ENCODE peak calls at places on chromosomes 3 and 15, in four cellular contexts. N is activated effector memory CD4-positive, alpha-beta T cell treated with anti-CD3 and anti-CD28 coated beads, Interleukin-2, amount 50 U/mL, for 16 hours; I is GM03348; T is activated CD8-positive, alpha-beta memory T cell treated with anti-CD3 and anti-CD28 coated beads for 48 hours. O is an unnamed sample.

GRCh38 chr15:39583586-39584265 is 2.8 kb downstream of the THBS1 start:
- DNase-seq in N (peak), T (no peak), I (no peak), O (no peak)

GRCh38 chr3:107919239-107919638 is 171.6 kb downstream of the CD47 start:
- DNase-seq in N (no peak), I (no peak), T (no peak), O (no peak)

GRCh38 chr15:58546635-58547627 is 115.1 kb downstream of the LIPC start:
- DNase-seq in N (no peak), I (peak), T (no peak), O (peak)

GRCh38 chr15:47820780-47821319 is 103.5 kb downstream of the SEMA6D start:
- DNase-seq in T (no peak), N (no peak), I (peak), O (peak)

GRCh38 chr3:118126751-118127150 is 907.9 kb downstream of the IGSF11 start:
- DNase-seq in T (no peak), N (no peak), I (no peak), O (no peak)

GRCh38 chr3:123780656-123781055 is 103.5 kb downstream of the MYLK start:
- DNase-seq in T (no peak), N (no peak), I (no peak), O (no peak)

GRCh38 chr15:48939686-48940085 is 24.0 kb downstream of the SHC4 start:
- DNase-seq in T (no peak), N (no peak), I (peak), O (peak)

GRCh38 chr3:183449391-183449790 is 21.0 kb upstream of the MCF2L2 start:
- DNase-seq in T (no peak), I (no peak), N (no peak), O (no peak)

GRCh38 chr15:70235347-70235746 is 137.6 kb upstream of the TLE3 start:
- DNase-seq in I (no peak), T (no peak), N (no peak), O (no peak)

GRCh38 chr3:129462365-129462968 is 22.4 kb downstream of the IFT122 start:
- DNase-seq in I (no peak), T (no peak), N (no peak), O (no peak)

GRCh38 chr15:59685737-59686297 is 3.3 kb downstream of the BNIP2 start:
- DNase-seq in T (no peak), I (peak), N (no peak), O (no peak)

GRCh38 chr3:155528579-155528978 is 216.3 kb downstream of the PLCH1 start:
- DNase-seq in N (no peak), T (no peak), I (no peak), O (no peak)

GRCh38 chr15:64521201-64521600 is 60.8 kb downstream of the ZNF609 start:
- DNase-seq in T (no peak), I (no peak), N (no peak), O (no peak)

GRCh38 chr3:149273096-149273751 is 51.6 kb upstream of the CP start:
- DNase-seq in I (peak), T (no peak), N (no peak), O (peak)

GRCh38 chr3:170563712-170564423 is 22.0 kb downstream of the SLC7A14 start:
- DNase-seq in I (peak), N (no peak), T (no peak), O (peak)

GRCh38 chr15:29822100-29822684 is at the start of gene TJP1:
- DNase-seq in T (no peak), I (peak), N (no peak), O (no peak)

GRCh38 chr3:187919018-187919417 is 173.8 kb upstream of the BCL6 start:
- DNase-seq in T (no peak), N (peak), I (no peak), O (no peak)

GRCh38 chr3:179526989-179527391 is 35.7 kb upstream of the ACTL6A start:
- DNase-seq in N (no peak), I (peak), T (no peak), O (peak)

GRCh38 chr15:66293085-66293418 is 316 bp upstream of the DIS3L start:
- DNase-seq in N (no peak), T (no peak), I (no peak), O (no peak)

GRCh38 chr3:116517308-116517707 is 72.0 kb upstream of the LSAMP start:
- DNase-seq in T (no peak), N (no peak), I (peak), O (no peak)

GRCh38 chr3:117836296-117836695 is 1126.7 kb downstream of the TUSC7 start:
- DNase-seq in T (no peak), N (no peak), I (no peak), O (no peak)

O was measured in skeletal muscle cell.